ENCODE peak calls at places on chromosome 13, in seven cellular contexts. R, T, S, O, G, M and J are unnamed samples.

GRCh38 chr13:20400774-20401173 is 124.9 kb downstream of the CRYL1 start:
- DNase-seq in R (no peak), T (no peak), S (peak), O (no peak), G (no peak), M (no peak), J (no peak)

GRCh38 chr13:45510671-45511070 is 45.9 kb downstream of the COG3 start:
- DNase-seq in R (no peak), T (no peak), S (no peak), O (peak), G (no peak), M (no peak), J (no peak)

GRCh38 chr13:25574437-25575426 is 203.0 kb downstream of the ATP8A2 start:
- DNase-seq in R (peak), T (peak), S (peak), O (peak), G (peak), M (no peak), J (peak)

GRCh38 chr13:99854376-99854775 is 117.2 kb downstream of the ZIC5 start:
- DNase-seq in R (no peak), T (no peak), S (no peak), O (no peak), G (no peak), M (no peak), J (no peak)

GRCh38 chr13:30179547-30180256 is 127.6 kb downstream of the KATNAL1 start:
- DNase-seq in R (no peak), T (no peak), S (no peak), O (no peak), G (no peak), M (no peak), J (no peak)

GRCh38 chr13:110937511-110938303 is 22.8 kb upstream of the ANKRD10 start:
- DNase-seq in R (no peak), T (no peak), S (no peak), O (no peak), G (no peak), M (no peak), J (no peak)

GRCh38 chr13:80132741-80133601 is 208.0 kb downstream of the SPRY2 start:
- DNase-seq in R (no peak), T (peak), S (peak), O (peak), G (peak), M (no peak), J (peak)

GRCh38 chr13:29059837-29060236 is 239.7 kb downstream of the MTUS2 start:
- DNase-seq in R (no peak), T (peak), S (no peak), O (no peak), G (no peak), M (no peak), J (no peak)

GRCh38 chr13:110860986-110861385 is 53.9 kb downstream of the ANKRD10 start:
- DNase-seq in R (no peak), T (no peak), S (no peak), O (no peak), G (no peak), M (no peak), J (no peak)

GRCh38 chr13:30877335-30877734 is 28.7 kb upstream of the MEDAG start:
- DNase-seq in R (no peak), T (no peak), S (peak), O (no peak), G (no peak), M (no peak), J (no peak)

GRCh38 chr13:101417043-101417406 is 717 bp upstream of the NALCN start:
- DNase-seq in R (no peak), T (no peak), S (no peak), O (peak), G (no peak), M (no peak), J (no peak)

GRCh38 chr13:34356686-34357434 is 538.9 kb downstream of the RFC3 start:
- DNase-seq in R (no peak), T (no peak), S (no peak), O (no peak), G (no peak), M (no peak), J (no peak)

GRCh38 chr13:76887070-76887563 is 912 bp upstream of the KCTD12 start:
- DNase-seq in R (no peak), T (peak), S (no peak), O (peak), G (peak), M (no peak), J (no peak)
- H3K4me3 ChIP-seq in R (no peak), T (peak), S (peak), O (peak), G (peak), M (peak), J (peak)

DNA sequence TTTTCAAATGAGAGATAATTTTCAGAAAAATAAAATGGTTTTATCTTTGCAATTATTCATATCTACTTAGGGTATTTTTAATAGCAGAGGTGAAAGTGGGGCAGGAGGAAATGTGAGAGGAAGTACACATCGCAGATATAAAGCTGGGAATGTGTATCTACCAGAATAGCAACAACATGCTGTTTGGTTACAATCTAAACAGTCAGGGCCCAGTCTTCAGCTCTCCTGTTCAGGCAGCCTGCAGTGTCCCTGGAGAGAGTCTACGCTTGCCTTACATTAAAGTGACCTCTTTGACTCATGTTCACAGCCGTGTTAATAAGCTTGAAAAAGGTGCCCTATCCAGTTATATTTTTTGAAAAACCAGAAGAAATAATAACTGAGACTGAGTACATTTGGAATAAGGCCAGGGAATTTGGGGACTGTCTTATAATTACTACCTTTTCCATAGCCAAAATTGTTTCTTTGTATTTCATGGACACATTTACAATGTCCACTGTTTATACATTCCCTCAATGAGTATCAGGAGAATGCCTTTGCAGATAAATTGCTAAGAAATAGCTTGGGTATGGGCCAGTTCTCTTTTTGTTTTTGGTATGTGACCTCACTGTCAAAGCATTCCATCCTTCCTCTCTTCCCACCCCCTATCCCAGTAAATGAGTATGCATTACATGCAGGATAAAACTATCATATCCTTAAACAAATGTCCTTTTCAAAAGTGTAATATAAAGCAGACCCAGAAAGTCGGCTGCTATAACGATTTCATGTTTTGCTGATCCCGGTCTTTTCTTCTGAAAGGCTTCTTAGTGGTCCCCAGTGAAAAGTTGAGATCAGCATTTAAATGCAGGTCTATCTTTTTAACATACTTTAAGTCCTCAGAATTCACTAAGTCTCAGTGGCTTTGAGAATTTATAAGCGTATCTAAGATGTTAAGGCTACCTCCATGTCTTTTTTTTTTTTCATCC is 82.6 kb downstream of the PCDH9 start:
- DNase-seq in R (no peak), T (no peak), S (peak), O (peak), G (no peak), M (no peak), J (no peak)
- H3K4me3 ChIP-seq in R (no peak), T (peak), S (peak), O (no peak), G (no peak), M (no peak), J (peak)

DNA sequence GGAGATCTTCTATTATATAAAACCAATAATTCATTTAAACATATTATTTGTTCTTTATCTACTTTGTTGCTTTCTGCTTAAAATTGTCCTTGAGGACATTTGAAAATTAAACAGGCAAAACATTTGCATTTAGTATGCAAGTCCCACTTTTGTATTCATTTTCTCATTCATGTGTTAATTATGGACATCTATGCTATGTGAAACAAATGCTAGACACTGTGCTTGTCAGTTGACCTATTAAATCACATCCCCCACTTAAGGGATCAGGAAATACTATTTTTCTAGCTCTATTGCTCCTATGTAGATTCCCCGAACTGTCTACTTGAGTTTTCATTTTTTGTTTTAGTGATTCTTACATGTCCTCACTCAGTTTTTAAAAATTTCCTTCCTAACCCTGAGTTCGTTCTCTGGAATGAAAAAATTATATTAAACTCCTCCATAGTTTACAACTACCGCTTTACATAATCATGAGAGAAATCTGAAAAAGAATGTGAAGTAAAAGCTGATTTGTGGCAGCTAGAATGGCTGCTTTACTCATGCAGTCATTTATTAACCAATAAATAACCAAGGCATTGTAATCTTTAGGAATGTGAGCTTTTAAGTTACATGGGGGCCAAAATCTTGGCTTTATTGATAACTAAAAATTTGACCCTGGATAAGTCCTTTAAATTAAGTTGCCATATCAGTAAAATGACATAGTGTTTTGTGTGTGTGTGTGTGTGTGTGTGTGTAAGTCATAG is 188.5 kb downstream of the LIG4 start:
- DNase-seq in R (no peak), T (no peak), S (no peak), O (no peak), G (no peak), M (no peak), J (no peak)
- H3K4me3 ChIP-seq in R (no peak), T (no peak), S (no peak), O (no peak), G (no peak), M (no peak), J (no peak)

GRCh38 chr13:84088996-84089395 is 206.7 kb upstream of the SLITRK1 start:
- DNase-seq in R (no peak), T (no peak), S (no peak), O (no peak), G (no peak), M (no peak), J (no peak)
- H3K4me3 ChIP-seq in R (no peak), T (no peak), S (no peak), O (no peak), G (no peak), M (no peak), J (no peak)

GRCh38 chr13:49220856-49221614 is 897 bp downstream of the MLNR start:
- DNase-seq in R (no peak), T (no peak), S (no peak), O (peak), G (no peak), M (no peak), J (no peak)
- H3K4me3 ChIP-seq in R (no peak), T (peak), S (peak), O (peak), G (peak), M (peak), J (peak)

GRCh38 chr13:97226013-97226412 is 3.9 kb downstream of the MBNL2 start:
- DNase-seq in R (no peak), T (no peak), S (no peak), O (no peak), G (no peak), M (no peak), J (no peak)

GRCh38 chr13:97225533-97225932 is 3.4 kb downstream of the MBNL2 start:
- DNase-seq in R (no peak), T (no peak), S (no peak), O (no peak), G (no peak), M (no peak), J (no peak)

GRCh38 chr13:97228850-97229521 is 6.9 kb downstream of the MBNL2 start:
- DNase-seq in R (no peak), T (no peak), S (no peak), O (no peak), G (no peak), M (no peak), J (no peak)

GRCh38 chr13:97224544-97225324 is 2.6 kb downstream of the MBNL2 start:
- DNase-seq in R (no peak), T (no peak), S (no peak), O (no peak), G (no peak), M (no peak), J (no peak)

DNA sequence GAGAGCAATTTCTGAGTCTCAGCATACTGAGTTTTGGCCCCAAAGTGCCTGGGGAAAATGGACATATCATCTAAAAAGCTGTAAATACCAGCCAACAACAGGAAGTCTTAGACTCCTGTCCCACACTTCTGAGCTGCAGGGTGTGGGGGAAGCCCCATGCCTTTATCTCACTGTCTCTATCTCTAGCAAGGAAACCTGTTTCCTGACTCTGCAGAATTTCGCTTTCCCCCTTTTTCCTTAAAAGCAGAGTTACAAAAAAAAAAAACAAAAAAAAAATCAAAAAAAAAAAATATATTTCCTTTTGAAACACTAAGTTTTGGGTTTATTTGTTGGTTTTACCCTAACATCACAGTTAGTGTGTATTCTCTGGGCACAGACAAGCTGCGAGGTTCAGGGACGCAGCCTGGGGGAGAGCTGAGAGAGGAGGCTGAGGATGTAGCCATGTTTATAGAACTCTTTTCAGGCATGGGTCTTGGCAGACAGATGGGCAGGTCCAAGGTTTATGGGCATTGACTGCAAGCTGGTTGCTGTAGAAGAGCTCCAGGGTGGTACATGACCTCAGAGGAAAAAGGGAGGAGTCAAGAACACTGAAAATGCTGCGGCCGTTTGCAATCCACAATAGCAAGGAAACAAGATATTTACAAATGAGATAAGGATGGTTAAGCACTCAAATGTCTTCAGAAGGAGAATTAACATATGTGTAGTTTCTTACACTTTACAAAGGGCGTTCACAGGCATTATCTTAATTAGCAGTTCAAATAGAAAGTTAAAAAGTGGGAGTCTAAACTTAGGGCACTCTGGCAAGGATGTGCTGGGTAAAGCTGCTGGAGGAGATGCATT is 4.9 kb downstream of the MBNL2 start:
- DNase-seq in R (peak), T (no peak), S (no peak), O (no peak), G (no peak), M (no peak), J (no peak)
- H3K4me3 ChIP-seq in R (peak), T (peak), S (no peak), O (no peak), G (peak), M (peak), J (peak)

DNA sequence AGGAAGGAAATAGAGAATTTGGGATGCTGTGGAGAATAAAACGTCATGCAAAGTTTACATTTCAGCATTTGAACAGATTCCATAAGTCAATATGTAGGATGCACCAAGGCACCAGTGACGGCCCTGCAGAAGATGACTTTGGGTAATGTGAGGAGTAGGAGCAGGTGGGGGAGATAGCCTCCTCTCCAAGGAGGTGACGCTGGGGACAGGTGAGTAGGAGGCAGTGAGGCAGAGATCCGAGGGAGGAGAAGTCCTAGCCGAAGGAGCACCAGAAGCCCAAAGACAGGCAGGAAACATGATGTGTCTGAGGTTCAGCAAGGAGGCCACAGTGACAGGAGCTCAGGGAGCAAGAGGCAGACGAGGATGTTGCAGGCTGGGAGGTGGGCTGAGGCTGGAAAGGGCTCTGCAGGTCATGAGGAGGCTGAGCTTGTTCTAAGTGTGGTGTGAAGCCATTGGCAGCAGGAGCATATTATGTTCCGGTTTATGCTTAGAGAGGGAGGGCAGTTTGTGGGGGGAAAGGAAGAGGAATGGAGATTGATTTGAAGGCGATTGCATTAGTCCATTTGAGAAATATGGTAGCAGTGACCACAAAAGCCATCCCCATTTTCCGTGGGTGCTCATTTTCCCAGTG is 55.7 kb upstream of the C1QTNF9 start:
- DNase-seq in R (no peak), T (no peak), S (no peak), O (no peak), G (no peak), M (no peak), J (no peak)
- H3K4me3 ChIP-seq in R (no peak), T (no peak), S (no peak), O (no peak), G (no peak), M (no peak), J (no peak)

DNA sequence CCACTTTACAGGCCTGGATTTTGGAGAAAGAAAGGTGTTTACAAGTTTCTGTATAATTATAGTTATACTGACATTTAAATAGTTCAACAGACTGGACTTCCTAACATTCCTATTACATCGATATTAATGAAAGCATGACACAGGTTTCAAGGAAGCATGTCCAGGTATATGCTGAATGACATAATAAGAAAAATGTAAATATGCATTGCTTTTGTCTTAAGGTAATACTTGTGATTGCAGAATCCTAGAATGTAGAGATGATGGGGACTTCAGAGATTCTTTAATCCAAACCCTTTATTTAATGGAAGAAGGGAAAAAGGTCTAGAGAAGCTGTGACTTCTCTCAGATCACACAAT is 5.0 kb downstream of the STARD13 start:
- DNase-seq in R (no peak), T (no peak), S (no peak), O (no peak), G (no peak), M (no peak), J (no peak)
- H3K4me3 ChIP-seq in R (no peak), T (peak), S (no peak), O (no peak), G (no peak), M (no peak), J (no peak)

GRCh38 chr13:50133277-50133953 is 118.2 kb downstream of the KCNRG start:
- DNase-seq in R (no peak), T (no peak), S (no peak), O (peak), G (no peak), M (no peak), J (no peak)
- H3K4me3 ChIP-seq in R (no peak), T (no peak), S (no peak), O (peak), G (no peak), M (no peak), J (no peak)

DNA sequence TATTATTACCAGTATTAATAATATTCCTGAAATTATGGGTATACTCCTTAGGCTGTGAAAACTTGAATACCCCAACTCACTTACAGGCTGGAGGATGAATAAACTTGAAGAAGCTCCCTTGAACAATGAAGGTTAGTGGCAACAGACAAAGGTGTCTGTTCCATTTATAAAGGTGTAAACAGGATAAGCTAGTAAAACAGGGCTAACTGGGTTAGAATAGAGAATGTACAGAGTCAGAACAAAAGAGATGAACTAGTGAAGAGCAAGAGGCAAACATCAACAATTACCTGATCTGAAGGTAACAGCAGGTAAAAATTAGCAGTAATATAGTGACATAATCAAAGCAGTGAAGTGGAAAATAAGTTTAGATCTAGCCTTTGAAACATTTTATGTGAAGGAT is 23.2 kb downstream of the MICU2 start:
- DNase-seq in R (no peak), T (no peak), S (no peak), O (no peak), G (no peak), M (no peak), J (no peak)
- H3K4me3 ChIP-seq in R (no peak), T (no peak), S (no peak), O (no peak), G (no peak), M (no peak), J (no peak)